ENCODE peak calls at places on chromosomes 1 and 21, in six cellular contexts. Q is GM23338, G is HFF-Myc, J is PC-9, E is lower lobe of right lung, H is hepatocyte. P is an unnamed sample.
A peak's percentile ranks its signal among the peaks of the same experiment; 100 is the strongest.

GRCh38 chr21:45939521-45940045 is 42.0 kb upstream of the COL6A1 start:
- DNase-seq in Q (no peak), G (no peak), J (no peak), E (no peak), H (no peak), P (no peak)

GRCh38 chr1:94863919-94864318 is 43.8 kb downstream of the SLC44A3 start:
- DNase-seq in Q (no peak), G (peak; percentile 72), J (peak; percentile 96), E (no peak), H (peak; percentile 82), P (peak; percentile 91)

GRCh38 chr1:206880310-206880709 is 14.9 kb downstream of the IL20 start:
- DNase-seq in Q (no peak), G (no peak), J (no peak), E (no peak), H (no peak), P (no peak)

GRCh38 chr1:234583755-234584430 is 26.1 kb downstream of the IRF2BP2 start:
- DNase-seq in Q (no peak), G (no peak), J (no peak), E (no peak), H (no peak), P (no peak)

GRCh38 chr1:22129501-22130117 is 13.3 kb downstream of the WNT4 start:
- DNase-seq in Q (no peak), G (no peak), J (no peak), E (no peak), H (no peak), P (no peak)

GRCh38 chr1:224124220-224124619 is 10.3 kb downstream of the FBXO28 start:
- DNase-seq in Q (no peak), G (no peak), J (no peak), E (no peak), H (no peak), P (no peak)

GRCh38 chr1:9826616-9827015 is 2.9 kb upstream of the CLSTN1 start:
- DNase-seq in Q (no peak), G (no peak), J (no peak), E (no peak), H (no peak), P (no peak)

GRCh38 chr1:59718064-59718988 is 96.4 kb upstream of the HOOK1 start:
- DNase-seq in Q (peak; percentile 55), G (no peak), J (no peak), E (no peak), H (peak; percentile 43), P (no peak)

GRCh38 chr1:235270625-235271024 is 57.4 kb downstream of the ARID4B start:
- DNase-seq in Q (peak; percentile 67), G (peak; percentile 5), J (no peak), E (no peak), H (no peak), P (peak; percentile 45)

GRCh38 chr1:52140633-52141512 is 1.0 kb upstream of the ZFYVE9 start:
- DNase-seq in Q (no peak), G (no peak), J (no peak), E (no peak), H (no peak), P (peak; percentile 13)

GRCh38 chr1:9835758-9836631 is 12.2 kb upstream of the CLSTN1 start:
- DNase-seq in Q (peak; percentile 80), G (no peak), J (peak; percentile 82), E (no peak), H (peak; percentile 57), P (peak; percentile 23)

GRCh38 chr1:85307987-85308836 is 31.8 kb upstream of the BCL10 start:
- DNase-seq in Q (peak; percentile 98), G (no peak), J (peak; percentile 50), E (peak; percentile 87), H (peak; percentile 94), P (peak; percentile 89)

GRCh38 chr1:44970317-44970716 is 16.1 kb downstream of the EIF2B3 start:
- DNase-seq in Q (no peak), G (peak; percentile 33), J (no peak), E (no peak), H (no peak), P (peak; percentile 71)

GRCh38 chr1:210727709-210728108 is 399.0 kb downstream of the HHAT start:
- DNase-seq in Q (no peak), G (no peak), J (no peak), E (no peak), H (no peak), P (no peak)
- TF ChIP-seq CTCF in Q (no peak), G (no peak), J (no peak), E (no peak), H (no peak), P (no peak)

GRCh38 chr1:23597635-23598388 is 38.5 kb upstream of the ID3 start:
- DNase-seq in Q (peak; percentile 56), G (no peak), J (no peak), E (no peak), H (no peak), P (no peak)
- H3K4me3 ChIP-seq in Q (peak overlapping the region; percentile 18), G (no peak overlapping the region), J (no peak overlapping the region), E (no peak overlapping the region), H (no peak overlapping the region), P (no peak overlapping the region)

GRCh38 chr1:68322096-68322495 is 89.8 kb upstream of the WLS start:
- DNase-seq in Q (no peak), G (no peak), J (no peak), E (no peak), H (no peak), P (no peak)

GRCh38 chr1:68320349-68320748 is 88.0 kb upstream of the WLS start:
- DNase-seq in Q (peak; percentile 21), G (no peak), J (no peak), E (no peak), H (no peak), P (no peak)

GRCh38 chr1:68319907-68320306 is 87.6 kb upstream of the WLS start:
- DNase-seq in Q (peak; percentile 11), G (no peak), J (no peak), E (no peak), H (no peak), P (no peak)

GRCh38 chr1:68322837-68323687 is 90.7 kb upstream of the WLS start:
- DNase-seq in Q (no peak), G (peak; percentile 75), J (no peak), E (no peak), H (no peak), P (peak; percentile 89)

DNA sequence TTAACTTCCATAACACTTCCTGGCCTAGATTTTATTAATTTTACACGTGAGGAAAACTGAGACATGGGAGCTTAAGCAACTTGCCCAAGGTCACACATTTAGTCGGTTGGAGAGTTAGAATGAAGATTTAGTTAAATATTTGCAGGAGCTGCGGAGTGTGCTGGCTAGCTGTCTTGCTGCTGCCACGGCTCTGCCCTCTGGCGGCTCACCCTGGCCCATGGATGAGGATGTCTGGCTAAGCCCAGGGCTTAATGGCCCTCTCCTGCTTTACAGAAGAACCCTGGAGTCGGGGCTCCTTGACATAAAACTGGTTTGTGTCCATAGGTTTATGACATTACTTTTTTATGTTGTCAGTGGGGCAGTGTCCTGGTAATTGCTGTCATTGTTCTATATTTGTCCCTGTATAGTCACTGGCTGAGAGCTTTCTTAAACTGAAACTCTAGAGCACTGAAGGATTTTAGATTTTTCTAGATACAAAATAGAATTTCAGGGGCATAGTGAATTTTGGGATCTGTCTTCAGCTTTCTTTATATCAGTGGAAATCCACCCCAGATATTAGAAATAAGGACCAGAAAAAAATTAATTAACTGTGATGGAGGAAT is 88.9 kb upstream of the WLS start:
- DNase-seq in Q (peak; percentile 70), G (no peak), J (no peak), E (peak; percentile 79), H (peak; percentile 85), P (peak; percentile 76)
- TF ChIP-seq CTCF in Q (peak; percentile 67), G (peak; percentile 68), J (no peak), E (peak; percentile 71), H (peak; percentile 77), P (peak; percentile 91)

DNA sequence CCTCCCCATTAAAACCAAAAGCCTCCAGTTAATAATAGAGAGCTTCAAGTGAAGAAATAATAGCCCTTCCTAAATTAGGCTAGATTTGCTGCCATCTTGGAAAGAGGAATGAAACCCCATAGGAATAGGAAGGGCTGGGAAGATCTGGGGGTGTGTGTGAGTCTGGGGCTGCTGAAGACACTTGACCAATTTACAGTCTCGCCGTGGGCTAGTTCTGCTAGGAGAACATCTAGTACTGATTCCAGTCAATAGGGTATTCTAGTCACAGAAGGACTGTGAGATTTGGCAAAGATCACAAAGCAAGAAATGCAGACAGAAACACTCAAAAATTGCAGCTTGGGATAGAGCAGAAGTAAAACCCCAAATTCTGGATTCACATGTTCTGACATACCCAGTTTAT is 32.3 kb upstream of the PTGFRN start:
- DNase-seq in Q (no peak), G (no peak), J (peak; percentile 26), E (no peak), H (no peak), P (no peak)
- H3K4me3 ChIP-seq in Q (no peak overlapping the region), G (no peak overlapping the region), J (peak overlapping the region; percentile 45), E (no peak overlapping the region), H (no peak overlapping the region), P (no peak overlapping the region)

GRCh38 chr1:17680335-17680734 is 74.8 kb upstream of the ACTL8 start:
- DNase-seq in Q (no peak), G (no peak), J (no peak), E (no peak), H (no peak), P (no peak)

GRCh38 chr1:17682403-17682802 is 72.7 kb upstream of the ACTL8 start:
- DNase-seq in Q (no peak), G (no peak), J (no peak), E (no peak), H (no peak), P (no peak)

GRCh38 chr1:17676387-17677060 is 78.6 kb upstream of the ACTL8 start:
- DNase-seq in Q (no peak), G (no peak), J (no peak), E (no peak), H (no peak), P (no peak)

GRCh38 chr1:17678011-17678410 is 77.1 kb upstream of the ACTL8 start:
- DNase-seq in Q (no peak), G (no peak), J (no peak), E (no peak), H (no peak), P (no peak)

DNA sequence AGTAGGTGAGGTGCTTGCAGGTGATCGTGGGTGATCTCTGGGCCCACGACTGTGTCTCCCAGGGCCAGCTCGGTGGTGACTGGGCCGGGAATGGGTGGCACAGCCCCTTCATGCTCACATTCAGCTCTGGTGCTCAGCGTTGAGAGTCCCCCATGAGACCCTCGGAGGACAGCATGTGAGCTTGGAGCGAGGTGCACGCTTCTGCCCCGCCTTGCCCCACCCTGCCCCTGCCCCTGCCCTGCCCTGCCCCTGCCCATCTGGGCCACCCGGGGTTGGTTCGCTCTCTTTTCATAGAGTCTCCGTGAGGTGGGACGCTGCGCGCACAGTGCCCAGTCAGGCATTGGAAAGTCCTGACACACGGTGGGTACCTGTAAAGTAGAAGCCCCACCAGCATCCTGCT is 75.3 kb upstream of the ACTL8 start:
- DNase-seq in Q (no peak), G (no peak), J (no peak), E (no peak), H (no peak), P (no peak)
- TF ChIP-seq CTCF in Q (no peak), G (no peak), J (no peak), E (no peak), H (no peak), P (no peak)

DNA sequence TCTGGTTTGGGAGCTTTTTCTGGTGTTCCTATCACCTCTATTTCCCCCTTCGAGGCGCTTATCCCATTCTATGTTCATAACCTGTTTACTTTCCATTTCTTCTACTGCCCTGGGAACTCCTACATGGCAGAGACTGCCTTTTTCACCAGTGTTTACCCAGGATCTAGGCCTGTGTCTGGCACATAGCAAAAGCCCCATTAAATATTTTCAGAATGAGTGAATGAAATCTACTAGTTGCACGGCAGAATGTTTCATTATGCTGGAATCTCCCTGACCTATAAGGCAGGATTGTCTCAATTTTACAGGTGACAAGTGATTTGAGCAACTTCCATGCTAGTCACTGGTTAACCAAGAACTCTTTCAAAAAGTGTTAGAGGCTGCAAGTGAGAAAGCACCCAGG is 70.1 kb downstream of the PGM1 start:
- DNase-seq in Q (no peak), G (no peak), J (peak; percentile 92), E (no peak), H (no peak), P (peak; percentile 39)
- H3K4me3 ChIP-seq in Q (no peak overlapping the region), G (no peak overlapping the region), J (peak overlapping the region; percentile 8), E (no peak overlapping the region), H (no peak overlapping the region), P (no peak overlapping the region)